ENCODE peak calls at places on chromosomes 6 and 20, in seven cellular contexts. C is NB4, E is transverse colon, U is spleen, A is GM12878, T is A549, V is GM12892. G is an unnamed sample.

GRCh38 chr6:110181131-110182027 is 1.2 kb downstream of the CDC40 start:
- DNase-seq in C (peak; percentile 73), E (no peak), U (no peak), A (no peak), T (no peak), V (no peak), G (peak; percentile 38)

GRCh38 chr6:52538252-52538905 is 38.5 kb downstream of the TRAM2 start:
- DNase-seq in C (no peak), E (no peak), U (no peak), A (no peak), T (no peak), V (no peak), G (no peak)

GRCh38 chr6:108080010-108080780 is 5.7 kb upstream of the OSTM1 start:
- DNase-seq in C (no peak), E (no peak), U (no peak), A (no peak), T (no peak), V (no peak), G (no peak)

GRCh38 chr6:24522090-24522820 is 27.5 kb downstream of the ALDH5A1 start:
- DNase-seq in C (no peak), E (no peak), U (no peak), A (peak; percentile 59), T (no peak), V (no peak), G (peak; percentile 51)

GRCh38 chr6:156514186-156514585 is 263.0 kb upstream of the ARID1B start:
- DNase-seq in C (no peak), E (no peak), U (no peak), A (no peak), T (no peak), V (no peak), G (no peak)

GRCh38 chr6:101666256-101666655 is 272.7 kb downstream of the GRIK2 start:
- DNase-seq in C (no peak), E (no peak), U (no peak), A (no peak), T (no peak), V (no peak), G (no peak)

GRCh38 chr6:168133186-168133585 is 54.2 kb upstream of the FRMD1 start:
- DNase-seq in C (no peak), E (no peak), U (no peak), A (no peak), T (no peak), V (no peak), G (no peak)

GRCh38 chr6:135906542-135906941 is 55.0 kb downstream of the PDE7B start:
- DNase-seq in C (no peak), E (no peak), U (no peak), A (no peak), T (no peak), V (no peak), G (no peak)

GRCh38 chr6:89146748-89147715 is 1.2 kb downstream of the PM20D2 start:
- DNase-seq in C (peak; percentile 64), E (no peak), U (no peak), A (no peak), T (peak; percentile 6), V (no peak), G (peak; percentile 48)

GRCh38 chr20:53981752-53982437 is 88.5 kb downstream of the BCAS1 start:
- DNase-seq in C (no peak), E (no peak), U (no peak), A (no peak), T (no peak), V (no peak), G (no peak)

GRCh38 chr6:127547215-127547614 is 28.1 kb upstream of the MTCL3 start:
- DNase-seq in C (peak; percentile 21), E (no peak), U (no peak), A (no peak), T (no peak), V (no peak), G (peak; percentile 1)

GRCh38 chr6:105424177-105424783 is 21.4 kb upstream of the PREP start:
- DNase-seq in C (peak; percentile 75), E (peak; percentile 55), U (no peak), A (no peak), T (peak; percentile 31), V (peak; percentile 23), G (peak; percentile 65)

GRCh38 chr6:33425668-33426577 is 6.1 kb downstream of the SYNGAP1 start:
- DNase-seq in C (peak; percentile 93), E (peak; percentile 91), U (peak; percentile 95), A (no peak), T (peak; percentile 83), V (peak; percentile 82), G (peak; percentile 93)

GRCh38 chr6:136338486-136338885 is 48.8 kb upstream of the BCLAF1 start:
- DNase-seq in C (no peak), E (no peak), U (no peak), A (no peak), T (no peak), V (no peak), G (no peak)

GRCh38 chr6:133408543-133408942 is 167.4 kb downstream of the EYA4 start:
- DNase-seq in C (no peak), E (no peak), U (no peak), A (no peak), T (no peak), V (no peak), G (no peak)

GRCh38 chr6:115882771-115883170 is 177.9 kb downstream of the FRK start:
- DNase-seq in C (no peak), E (no peak), U (no peak), A (no peak), T (no peak), V (no peak), G (no peak)

GRCh38 chr6:31574106-31575061 is 981 bp upstream of the TNF start:
- DNase-seq in C (peak; percentile 46), E (no peak), U (no peak), A (no peak), T (no peak), V (no peak), G (no peak)

GRCh38 chr6:109963598-109964170 is 14.4 kb upstream of the GPR6 start:
- DNase-seq in C (no peak), E (no peak), U (no peak), A (no peak), T (no peak), V (no peak), G (no peak)

GRCh38 chr6:35687658-35688604 is 784 bp downstream of the FKBP5 start:
- DNase-seq in C (peak; percentile 81), E (peak; percentile 74), U (peak; percentile 93), A (peak; percentile 25), T (peak; percentile 22), V (peak; percentile 33), G (peak; percentile 84)
- TF ChIP-seq POLR2A in C (no peak), E (peak; percentile 77), U (no peak), A (peak; percentile 72), T (no peak), V (no peak), G (peak; percentile 68)

GRCh38 chr20:49245921-49246740 is 26.9 kb downstream of the DDX27 start:
- DNase-seq in C (peak; percentile 68), E (no peak), U (no peak), A (no peak), T (peak; percentile 73), V (peak; percentile 39), G (peak; percentile 71)
- TF ChIP-seq POLR2A in C (no peak), E (no peak), U (no peak), A (no peak), T (no peak), V (peak; percentile 78), G (no peak)

DNA sequence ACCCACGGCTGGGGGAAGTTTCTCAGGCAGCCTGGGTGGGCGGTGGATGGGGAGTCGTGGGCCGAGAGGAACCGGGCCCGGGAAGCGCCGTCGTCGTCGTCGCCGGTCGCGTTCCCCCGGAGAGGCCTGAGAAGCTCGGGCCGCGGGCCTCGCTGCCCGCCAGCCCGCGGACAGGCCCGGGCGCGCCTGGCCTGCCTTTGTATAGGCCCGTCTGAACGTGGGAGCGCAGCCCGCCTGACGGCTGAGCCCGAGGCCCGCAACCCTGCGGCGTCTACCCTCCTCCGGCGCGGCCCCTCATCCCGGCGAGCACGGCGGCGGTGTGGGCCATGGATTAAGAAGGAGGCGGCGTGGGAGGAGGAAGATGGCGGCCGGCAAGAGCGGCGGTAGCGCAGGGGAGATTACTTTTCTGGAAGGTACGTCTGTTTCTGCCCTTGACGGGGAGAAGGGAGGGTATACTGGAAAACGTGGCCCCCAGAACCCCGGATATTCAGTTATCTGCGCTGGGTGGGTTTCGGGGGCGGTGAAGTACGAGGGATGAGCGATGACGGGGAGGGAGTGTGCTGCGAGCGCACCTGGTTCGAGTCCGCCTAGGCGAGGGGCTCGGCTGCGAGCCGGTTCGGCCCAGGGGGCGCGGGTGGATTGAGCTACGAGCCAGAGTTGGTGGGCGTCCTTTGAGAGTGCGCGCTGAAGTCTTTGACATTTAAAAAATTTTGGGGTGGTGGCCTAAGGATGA is 650 bp downstream of the SENP6 start:
- DNase-seq in C (peak; percentile 73), E (peak; percentile 33), U (peak; percentile 92), A (no peak), T (no peak), V (peak; percentile 26), G (peak; percentile 81)
- TF ChIP-seq POLR2A in C (no peak), E (no peak), U (no peak), A (peak; percentile 33), T (peak; percentile 2), V (no peak), G (peak; percentile 37)

DNA sequence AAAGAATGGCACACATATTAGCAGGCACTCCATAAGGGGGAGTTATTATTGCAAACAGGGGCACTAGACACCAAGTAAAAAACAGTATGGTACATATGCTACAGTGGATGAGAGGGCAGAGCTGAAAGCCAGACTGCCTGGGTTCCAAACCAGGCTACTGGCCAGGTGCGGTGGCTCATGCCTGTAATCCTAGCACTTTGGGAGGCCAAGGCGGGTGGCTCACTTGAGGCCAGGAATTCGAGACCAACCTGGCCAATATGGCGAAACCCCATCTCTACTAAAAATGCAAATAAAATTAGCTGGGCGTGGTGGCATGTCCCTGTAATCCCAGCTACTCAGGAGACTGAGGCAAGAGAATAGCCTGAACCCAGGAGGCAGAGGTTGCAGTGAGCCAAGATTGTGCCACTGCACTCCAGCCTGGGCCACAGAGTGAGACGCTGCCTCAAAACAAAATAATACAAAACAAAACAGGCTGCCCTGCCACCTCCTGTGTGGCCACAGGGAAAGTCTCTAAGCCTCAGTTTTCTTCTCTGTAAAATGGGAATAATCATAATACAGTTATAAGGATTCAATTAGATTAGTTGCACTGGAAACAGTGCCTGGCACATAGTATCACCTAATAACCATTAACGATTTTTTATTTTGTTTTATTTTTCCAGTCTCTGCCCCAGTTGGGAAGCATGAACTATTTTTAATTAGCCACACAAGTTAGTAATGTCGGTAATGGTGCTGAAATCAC is 7.5 kb upstream of the TTPAL start:
- DNase-seq in C (no peak), E (no peak), U (no peak), A (no peak), T (no peak), V (no peak), G (no peak)
- TF ChIP-seq POLR2A in C (no peak), E (no peak), U (no peak), A (no peak), T (no peak), V (no peak), G (no peak)

DNA sequence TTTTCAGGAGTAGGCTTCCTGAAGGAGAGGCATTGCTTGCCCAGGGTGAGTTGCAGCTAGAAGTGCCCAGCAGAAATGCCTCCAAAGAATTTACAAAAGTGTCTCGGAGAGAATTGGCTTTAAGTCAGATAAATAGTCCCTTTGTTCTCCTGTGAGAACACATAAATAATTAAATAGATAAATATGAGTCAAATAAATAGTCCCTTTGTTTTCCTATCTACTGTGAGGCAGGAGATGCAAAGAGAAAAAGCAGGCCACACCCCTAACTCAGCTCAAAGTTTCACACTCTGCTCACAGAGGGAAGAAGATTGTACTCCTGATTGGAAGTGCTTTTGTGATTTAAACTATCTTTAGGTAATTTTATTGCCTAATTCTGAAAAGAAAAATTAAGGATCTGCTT is 180.7 kb upstream of the PRSS16 start:
- DNase-seq in C (no peak), E (no peak), U (no peak), A (no peak), T (no peak), V (no peak), G (no peak)
- TF ChIP-seq POLR2A in C (no peak), E (no peak), U (no peak), A (no peak), T (no peak), V (no peak), G (no peak)

GRCh38 chr20:4156411-4156810 is 141.1 kb upstream of the RNF24 start:
- DNase-seq in C (no peak), E (no peak), U (peak; percentile 29), A (no peak), T (no peak), V (no peak), G (no peak)
- TF ChIP-seq POLR2A in C (no peak), E (no peak), U (no peak), A (no peak), T (no peak), V (no peak), G (no peak)

G was measured in erythroblast.